ENCODE peak calls at places on chromosomes 16 and 17, in five cellular contexts. L is testis, V is SK-N-SH, R is Caco-2, K is PC-9. X is an unnamed sample.

GRCh38 chr17:39213852-39214251 is 11.9 kb downstream of the STAC2 start:
- DNase-seq in R (no peak), L (no peak), V (no peak), K (peak; percentile 77), X (peak; percentile 61)

GRCh38 chr17:41678411-41678906 is 10.2 kb upstream of the EIF1 start:
- DNase-seq in L (no peak), K (peak; percentile 61), V (no peak), R (no peak), X (no peak)

GRCh38 chr17:55086635-55087058 is 118.1 kb downstream of the STXBP4 start:
- DNase-seq in L (no peak), R (no peak), K (peak; percentile 1), V (no peak), X (no peak)

GRCh38 chr16:27426423-27427408 is 24.7 kb downstream of the IL21R start:
- DNase-seq in V (no peak), K (peak; percentile 55), R (peak; percentile 23), L (no peak), X (peak; percentile 71)

GRCh38 chr16:48291303-48291702 is 44.0 kb upstream of the ABCC11 start:
- DNase-seq in K (no peak), L (no peak), R (no peak), V (no peak), X (no peak)

GRCh38 chr17:40346061-40346767 is 18.3 kb downstream of the GJD3 start:
- DNase-seq in V (no peak), L (no peak), R (no peak), K (no peak), X (peak; percentile 76)

GRCh38 chr16:12009462-12009861 is 32.9 kb downstream of the SNX29 start:
- DNase-seq in V (no peak), K (no peak), L (no peak), R (no peak), X (no peak)

GRCh38 chr16:67936124-67936875 is at the start of gene PSMB10:
- DNase-seq in L (peak; percentile 73), R (peak; percentile 58), V (peak; percentile 74), K (peak; percentile 58), X (peak; percentile 89)

GRCh38 chr16:85210423-85211169 is 98.3 kb upstream of the CIBAR2 start:
- DNase-seq in K (no peak), V (no peak), L (no peak), R (no peak), X (no peak)

GRCh38 chr17:55421179-55421934 is at the start of gene MMD:
- DNase-seq in R (no peak), L (peak; percentile 32), K (no peak), V (peak; percentile 86), X (peak; percentile 82)

GRCh38 chr16:50260206-50261159 is 5.9 kb upstream of the ADCY7 start:
- DNase-seq in K (no peak), L (no peak), V (no peak), R (no peak), X (no peak)

GRCh38 chr16:3187798-3188674 is at the start of gene OR1F1:
- DNase-seq in V (peak; percentile 78), L (no peak), K (peak; percentile 72), R (no peak), X (peak; percentile 83)

GRCh38 chr16:77584205-77584859 is 138.0 kb upstream of the NUDT7 start:
- DNase-seq in R (peak; percentile 52), K (peak; percentile 21), L (peak; percentile 72), V (peak; percentile 55), X (peak; percentile 61)

GRCh38 chr17:38748329-38749221 is at the start of gene PCGF2:
- DNase-seq in K (peak; percentile 77), L (peak; percentile 96), R (peak; percentile 92), V (peak; percentile 90), X (peak; percentile 97)

GRCh38 chr16:720990-721764 is at the start of gene ANTKMT:
- DNase-seq in R (peak; percentile 95), V (peak; percentile 92), K (peak; percentile 95), L (peak; percentile 88), X (peak; percentile 99)

GRCh38 chr16:12674096-12674495 is 129.6 kb downstream of the CPPED1 start:
- DNase-seq in V (no peak), K (no peak), R (no peak), L (no peak), X (no peak)

GRCh38 chr17:65583921-65584603 is 22.6 kb upstream of the AXIN2 start:
- DNase-seq in K (no peak), L (no peak), V (peak; percentile 49), R (no peak), X (no peak)

GRCh38 chr16:79045191-79045590 is 555.3 kb downstream of the MAF start:
- DNase-seq in R (no peak), L (no peak), K (no peak), V (no peak), X (no peak)

GRCh38 chr16:80260906-80261311 is 279.9 kb upstream of the DYNLRB2 start:
- DNase-seq in V (no peak), R (no peak), L (no peak), K (no peak), X (no peak)

GRCh38 chr17:36136031-36136430 is 32.4 kb downstream of the CCL4 start:
- DNase-seq in L (no peak), K (no peak), V (no peak), R (no peak), X (no peak)

GRCh38 chr16:47990676-47991075 is 165.1 kb downstream of the ABCC12 start:
- DNase-seq in K (no peak), V (no peak), L (no peak), R (no peak), X (no peak)

GRCh38 chr17:78144146-78144719 is 2.0 kb upstream of the C17orf99 start:
- DNase-seq in R (no peak), V (peak; percentile 73), K (peak; percentile 75), L (peak; percentile 86), X (no peak)

GRCh38 chr17:29622337-29623282 is at the start of gene CORO6:
- DNase-seq in L (peak; percentile 63), K (peak; percentile 71), R (peak; percentile 75), V (peak; percentile 95), X (peak; percentile 97)

GRCh38 chr17:49819118-49819517 is 28.8 kb downstream of the TAC4 start:
- DNase-seq in L (no peak), R (no peak), K (no peak), V (no peak), X (no peak)

GRCh38 chr17:45391291-45391690 is 41.4 kb downstream of the ARHGAP27 start:
- DNase-seq in L (no peak), V (no peak), K (no peak), R (no peak), X (no peak)

GRCh38 chr17:78366109-78366848 is 6.4 kb upstream of the SOCS3 start:
- DNase-seq in L (peak; percentile 33), K (no peak), V (no peak), R (no peak), X (peak; percentile 73)

GRCh38 chr17:41429667-41430066 is 5.3 kb upstream of the KRT37 start:
- DNase-seq in V (no peak), R (no peak), L (no peak), K (no peak), X (no peak)

GRCh38 chr16:87288753-87289362 is 28.3 kb downstream of the C16orf95 start:
- DNase-seq in R (no peak), L (no peak), K (no peak), V (no peak), X (no peak)

DNA sequence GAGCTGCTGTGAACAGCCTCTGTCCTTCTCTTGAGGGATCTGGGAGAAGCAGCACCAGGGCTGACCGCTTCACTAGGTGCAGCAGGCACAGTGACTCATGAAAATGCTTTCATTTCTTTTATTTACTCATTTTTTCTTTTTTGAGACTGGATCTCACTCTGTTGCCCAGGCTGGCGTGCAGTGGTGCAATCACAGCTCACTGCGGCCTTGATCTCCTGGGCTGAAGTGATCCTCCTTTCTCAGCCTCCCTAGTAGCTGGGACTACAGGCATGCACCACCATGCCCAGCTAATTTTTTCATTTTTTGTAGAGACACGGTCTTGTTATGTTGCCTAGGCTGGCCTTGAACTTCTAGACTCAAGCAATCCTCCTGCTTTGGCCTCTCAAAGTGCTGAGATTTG is 216.8 kb upstream of the EEF2KMT start:
- DNase-seq in K (no peak), R (no peak), L (no peak), V (no peak), X (no peak)
- H3K4me3 ChIP-seq in K (no peak overlapping the region), R (no peak overlapping the region), L (no peak overlapping the region), V (no peak overlapping the region), X (no peak overlapping the region)

GRCh38 chr17:80997471-80998387 is 6.1 kb downstream of the CHMP6 start:
- DNase-seq in V (peak; percentile 30), K (no peak), L (no peak), R (no peak), X (peak; percentile 48)
- H3K36me3 ChIP-seq in V (peaks cover 49% of the 10 kb centered on the region), K (no peaks in the 10 kb centered on the region), L (no peaks in the 10 kb centered on the region), R (no peaks in the 10 kb centered on the region), X (peaks cover 2% of the 10 kb centered on the region)

DNA sequence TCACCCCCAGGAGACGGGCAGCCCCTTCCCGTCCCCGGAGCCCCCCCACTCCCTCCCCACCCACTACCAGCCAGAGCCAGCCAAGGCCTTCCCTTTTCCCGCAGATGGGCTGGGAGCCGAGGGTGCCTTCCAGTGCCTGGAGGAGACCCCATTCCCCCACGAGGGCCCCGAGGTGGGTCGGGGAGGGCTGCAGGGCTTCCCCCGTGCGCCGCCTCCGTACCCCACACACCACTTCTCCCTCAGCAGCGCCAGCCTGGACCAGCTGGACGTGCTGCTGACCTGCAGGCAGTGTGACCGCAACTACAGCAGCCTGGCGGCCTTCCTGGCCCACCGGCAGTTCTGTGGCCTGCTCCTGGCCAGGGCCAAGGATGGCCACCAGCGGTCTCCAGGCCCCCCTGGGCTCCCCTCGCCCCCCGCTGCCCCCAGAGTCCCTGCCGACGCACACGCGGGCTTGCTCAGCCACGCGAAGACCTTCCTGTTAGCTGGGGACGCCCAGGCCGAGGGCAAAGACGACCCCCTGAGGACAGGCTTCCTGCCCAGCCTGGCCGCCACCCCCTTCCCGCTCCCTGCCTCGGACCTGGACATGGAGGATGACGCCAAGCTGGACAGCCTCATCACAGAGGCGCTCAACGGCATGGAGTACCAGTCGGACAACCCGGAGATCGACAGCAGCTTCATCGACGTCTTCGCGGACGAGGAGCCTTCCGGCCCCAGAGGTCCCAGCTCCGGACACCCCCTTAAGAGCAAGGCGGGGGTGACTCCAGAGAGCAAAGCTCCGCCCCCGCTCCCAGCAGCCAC is 23.5 kb upstream of the ZFPM1 start:
- DNase-seq in R (no peak), V (no peak), L (no peak), K (no peak), X (peak; percentile 68)
- H3K4me3 ChIP-seq in R (no peak overlapping the region), V (no peak overlapping the region), L (peak overlapping the region; percentile 44), K (no peak overlapping the region), X (no peak overlapping the region)

GRCh38 chr16:23578096-23578830 is 17.9 kb downstream of the NDUFAB1 start:
- DNase-seq in V (no peak), R (no peak), K (no peak), L (peak; percentile 33), X (no peak)

GRCh38 chr16:23579371-23579770 is 16.7 kb downstream of the NDUFAB1 start:
- DNase-seq in R (no peak), V (no peak), K (no peak), L (no peak), X (no peak)

GRCh38 chr16:23580391-23580790 is 15.7 kb downstream of the NDUFAB1 start:
- DNase-seq in K (no peak), R (no peak), V (no peak), L (no peak), X (no peak)

GRCh38 chr16:23584186-23585076 is 11.7 kb downstream of the NDUFAB1 start:
- DNase-seq in L (no peak), R (no peak), K (no peak), V (no peak), X (no peak)

GRCh38 chr16:23581746-23582145 is 14.4 kb downstream of the NDUFAB1 start:
- DNase-seq in V (no peak), L (no peak), R (no peak), K (no peak), X (no peak)
- H3K36me3 ChIP-seq in V (peaks cover 32% of the 10 kb centered on the region), L (no peaks in the 10 kb centered on the region), R (peaks cover 4% of the 10 kb centered on the region), K (peaks cover 6% of the 10 kb centered on the region), X (peaks cover 18% of the 10 kb centered on the region)